ENCODE peak calls at places on chromosome 5, in six cellular contexts. U, N, F, Y, S and C are unnamed samples.
A peak's percentile ranks its signal among the peaks of the same experiment; 100 is the strongest.

GRCh38 chr5:172943906-172944305 is 15.3 kb upstream of the RPL26L1 start:
- DNase-seq in F (peak; percentile 45), U (no peak), N (no peak), Y (no peak), S (no peak), C (no peak)

GRCh38 chr5:39423331-39423751 is 1.4 kb downstream of the DAB2 start:
- DNase-seq in U (no peak), S (no peak), N (peak; percentile 34), Y (peak; percentile 88), F (peak; percentile 85), C (no peak)

GRCh38 chr5:28473531-28474107 is 1435.2 kb upstream of the CDH9 start:
- DNase-seq in Y (peak; percentile 36), N (no peak), S (no peak), U (no peak), F (peak; percentile 74), C (peak; percentile 6)

GRCh38 chr5:164505791-164506190 is 1000.4 kb downstream of the MAT2B start:
- DNase-seq in N (no peak), F (no peak), Y (peak; percentile 73), S (no peak), U (no peak), C (no peak)

GRCh38 chr5:71802673-71803072 is 83.6 kb downstream of the CARTPT start:
- DNase-seq in U (no peak), N (no peak), S (no peak), F (no peak), Y (no peak), C (no peak)

GRCh38 chr5:77832938-77833337 is 56.8 kb upstream of the TBCA start:
- DNase-seq in S (no peak), N (no peak), F (no peak), Y (no peak), U (no peak), C (no peak)

GRCh38 chr5:53874409-53874808 is 314.0 kb downstream of the NDUFS4 start:
- DNase-seq in U (no peak), F (peak; percentile 59), N (peak; percentile 44), S (peak; percentile 54), Y (no peak), C (no peak)

GRCh38 chr5:164708831-164709230 is 1203.4 kb downstream of the MAT2B start:
- DNase-seq in Y (no peak), S (peak; percentile 46), U (no peak), N (peak; percentile 47), F (peak; percentile 33), C (no peak)

GRCh38 chr5:39586185-39586584 is 161.4 kb upstream of the DAB2 start:
- DNase-seq in N (no peak), U (no peak), Y (no peak), F (no peak), S (no peak), C (no peak)

GRCh38 chr5:6302684-6303083 is 75.7 kb downstream of the MED10 start:
- DNase-seq in U (no peak), N (no peak), S (no peak), Y (no peak), F (peak; percentile 25), C (peak; percentile 36)

GRCh38 chr5:36654598-36654997 is 48.2 kb downstream of the SLC1A3 start:
- DNase-seq in U (no peak), N (peak; percentile 32), F (no peak), Y (no peak), S (no peak), C (no peak)

GRCh38 chr5:143148461-143149170 is 254.9 kb downstream of the NR3C1 start:
- DNase-seq in Y (no peak), F (no peak), N (no peak), U (peak; percentile 76), S (no peak), C (no peak)

GRCh38 chr5:147567917-147568598 is 58.2 kb upstream of the DPYSL3 start:
- DNase-seq in U (peak; percentile 80), F (peak; percentile 85), N (peak; percentile 93), S (no peak), Y (peak; percentile 85), C (peak; percentile 54)

GRCh38 chr5:77850536-77851228 is 74.5 kb upstream of the TBCA start:
- DNase-seq in N (peak; percentile 56), Y (peak; percentile 21), U (no peak), F (peak; percentile 75), S (no peak), C (peak; percentile 30)

GRCh38 chr5:55708732-55709131 is 3.4 kb downstream of the SLC38A9 start:
- DNase-seq in U (peak; percentile 34), F (no peak), Y (no peak), N (no peak), S (no peak), C (no peak)

GRCh38 chr5:142357469-142358090 is 32.8 kb upstream of the SPRY4 start:
- DNase-seq in N (no peak), U (peak; percentile 10), F (no peak), S (no peak), Y (no peak), C (no peak)

GRCh38 chr5:135394095-135394494 is 4.9 kb downstream of the MACROH2A1 start:
- DNase-seq in F (no peak), S (no peak), U (no peak), Y (no peak), N (no peak), C (no peak)

GRCh38 chr5:137622850-137623249 is 113.0 kb downstream of the KLHL3 start:
- DNase-seq in Y (peak; percentile 57), S (no peak), N (no peak), F (no peak), U (no peak), C (no peak)

GRCh38 chr5:38257236-38258036 is 923 bp upstream of the EGFLAM start:
- DNase-seq in Y (no peak), N (peak; percentile 36), F (peak; percentile 62), S (peak; percentile 60), U (no peak), C (peak; percentile 32)

DNA sequence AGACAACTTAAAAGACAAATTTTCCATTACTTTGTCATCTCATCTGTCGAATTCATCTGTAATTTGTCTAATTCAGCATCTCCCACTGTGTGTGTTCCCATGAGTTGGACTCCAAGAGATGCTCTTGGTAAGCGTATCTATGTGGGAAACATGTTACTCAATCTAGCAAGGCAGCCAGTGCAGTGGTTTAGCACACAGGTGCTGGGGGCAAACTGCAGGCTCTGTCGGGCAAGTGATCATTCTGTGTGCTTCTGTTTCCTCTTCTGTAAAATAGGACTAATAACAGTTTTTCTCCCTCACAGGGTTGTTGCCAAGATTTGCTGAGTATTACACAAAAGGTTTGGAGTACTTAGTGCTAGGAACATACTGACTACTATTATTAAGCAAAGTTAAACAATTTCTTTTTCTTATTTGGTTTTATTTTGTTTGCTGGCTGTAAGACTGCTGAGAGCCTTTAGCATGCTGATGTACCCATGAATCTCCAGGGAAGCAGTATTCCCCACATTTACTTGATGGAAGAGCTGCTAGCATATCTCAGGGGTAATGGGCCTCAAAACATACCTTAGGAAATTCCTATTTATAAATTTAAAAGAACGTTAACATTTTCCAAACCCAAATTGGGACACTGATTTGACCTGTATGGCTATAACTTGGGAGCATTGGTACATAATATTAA is 700 bp upstream of the GAPT start:
- DNase-seq in Y (no peak), S (no peak), N (no peak), U (no peak), F (no peak), C (no peak)
- H3K4me2 ChIP-seq in Y (no peak overlapping the region), S (no peak overlapping the region), N (no peak overlapping the region), U (no peak overlapping the region), F (no peak overlapping the region), C (no peak overlapping the region)

DNA sequence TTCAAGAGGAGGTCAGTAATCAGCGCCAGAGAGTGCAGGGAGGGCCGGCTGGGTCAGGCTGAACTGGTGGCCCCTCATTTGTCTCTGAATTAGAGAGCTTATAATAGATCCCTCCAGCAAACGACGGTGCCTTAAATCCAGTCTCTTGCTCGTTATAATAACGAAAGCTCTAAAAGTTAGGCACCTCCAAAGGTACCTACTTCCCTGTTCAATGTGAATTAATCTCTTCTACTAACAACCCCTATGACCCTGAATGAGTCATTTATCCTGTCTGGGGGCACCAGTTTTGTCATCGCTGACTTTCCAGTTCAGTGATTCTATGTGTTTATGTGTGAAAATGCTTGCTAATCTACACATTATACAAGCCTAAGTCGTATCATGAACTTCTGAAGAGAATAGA is 2.3 kb upstream of the ZSWIM6 start:
- DNase-seq in Y (no peak), U (peak; percentile 67), S (no peak), F (no peak), N (no peak), C (no peak)
- H4K8ac ChIP-seq in Y (no peak overlapping the region), U (peak overlapping the region; percentile 66), S (no peak overlapping the region), F (no peak overlapping the region), N (no peak overlapping the region), C (no peak overlapping the region)

GRCh38 chr5:17331649-17332048 is 114.2 kb downstream of the BASP1 start:
- DNase-seq in F (no peak), U (no peak), S (no peak), N (no peak), Y (no peak), C (no peak)

GRCh38 chr5:17330386-17330785 is 113.0 kb downstream of the BASP1 start:
- DNase-seq in F (no peak), U (no peak), S (no peak), Y (peak; percentile 94), N (no peak), C (no peak)

GRCh38 chr5:17326600-17327037 is 109.2 kb downstream of the BASP1 start:
- DNase-seq in F (no peak), S (no peak), Y (peak; percentile 13), N (no peak), U (no peak), C (no peak)

GRCh38 chr5:17327048-17327447 is 109.6 kb downstream of the BASP1 start:
- DNase-seq in F (no peak), S (no peak), Y (no peak), N (no peak), U (no peak), C (no peak)

GRCh38 chr5:17329566-17329965 is 112.1 kb downstream of the BASP1 start:
- DNase-seq in N (no peak), Y (peak; percentile 55), U (no peak), F (no peak), S (no peak), C (no peak)
- H3K4me2 ChIP-seq in N (no peak overlapping the region), Y (no peak overlapping the region), U (no peak overlapping the region), F (no peak overlapping the region), S (no peak overlapping the region), C (no peak overlapping the region)

DNA sequence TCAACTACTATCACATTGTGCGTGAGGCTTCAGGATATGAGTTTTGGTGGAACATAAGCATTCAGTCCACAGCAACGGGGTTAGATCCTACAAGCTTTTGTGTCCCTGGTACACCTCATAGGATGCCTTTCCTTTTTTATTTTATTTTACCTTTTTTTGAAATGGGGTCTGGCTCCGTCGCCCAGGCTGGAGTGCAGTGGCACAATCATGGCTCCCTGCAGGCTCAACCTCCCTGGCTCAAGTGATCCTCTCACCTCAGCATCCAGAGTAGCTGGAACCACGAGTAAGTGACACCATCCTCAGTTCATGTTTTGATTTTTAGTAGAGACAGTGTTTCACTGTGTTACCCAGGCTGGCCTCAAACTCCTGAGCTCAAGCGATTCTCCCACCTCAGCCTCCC is 86.0 kb upstream of the RAI14 start:
- DNase-seq in N (no peak), Y (no peak), U (no peak), F (no peak), S (no peak), C (no peak)
- H4K8ac ChIP-seq in N (no peak overlapping the region), Y (no peak overlapping the region), U (peak overlapping the region; percentile 95), F (no peak overlapping the region), S (no peak overlapping the region), C (no peak overlapping the region)